ENCODE peak calls at places on chromosome 10, in nine cellular contexts. One of them, this sample, is unnamed.

GRCh38 chr10:29977161-29977560 is 82.2 kb downstream of the JCAD start:
- DNase-seq in HCT116: no peak
- DNase-seq in ovary: no peak
- DNase-seq in IMR-90: no peak
- DNase-seq in Peyer's patch: no peak
- DNase-seq in suprapubic skin: no peak
- DNase-seq in A549: no peak
- DNase-seq in NB4: no peak
- DNase-seq in tibial nerve: no peak
- DNase-seq in this sample: no peak

GRCh38 chr10:112952282-112952991 is 2.4 kb downstream of the TCF7L2 start:
- DNase-seq in suprapubic skin: peak
- DNase-seq in IMR-90: peak
- DNase-seq in tibial nerve: no peak
- DNase-seq in HCT116: no peak
- DNase-seq in NB4: no peak
- DNase-seq in A549: no peak
- DNase-seq in ovary: peak
- DNase-seq in Peyer's patch: peak
- DNase-seq in this sample: no peak

GRCh38 chr10:75021851-75022250 is 89.6 kb upstream of the SAMD8 start:
- DNase-seq in ovary: no peak
- DNase-seq in tibial nerve: no peak
- DNase-seq in HCT116: no peak
- DNase-seq in Peyer's patch: no peak
- DNase-seq in IMR-90: no peak
- DNase-seq in A549: no peak
- DNase-seq in NB4: no peak
- DNase-seq in suprapubic skin: no peak
- DNase-seq in this sample: no peak

GRCh38 chr10:66180651-66181318 is 745.1 kb upstream of the LRRTM3 start:
- DNase-seq in Peyer's patch: no peak
- DNase-seq in suprapubic skin: no peak
- DNase-seq in HCT116: peak
- DNase-seq in ovary: no peak
- DNase-seq in IMR-90: peak
- DNase-seq in tibial nerve: peak
- DNase-seq in NB4: peak
- DNase-seq in A549: peak
- DNase-seq in this sample: peak

GRCh38 chr10:132641401-132641800 is 103.8 kb downstream of the INPP5A start:
- DNase-seq in Peyer's patch: peak
- DNase-seq in ovary: no peak
- DNase-seq in HCT116: no peak
- DNase-seq in tibial nerve: no peak
- DNase-seq in IMR-90: no peak
- DNase-seq in NB4: no peak
- DNase-seq in suprapubic skin: no peak
- DNase-seq in A549: no peak
- DNase-seq in this sample: no peak

GRCh38 chr10:3784510-3785250 is at the start of gene KLF6:
- DNase-seq in A549: no peak
- DNase-seq in NB4: no peak
- DNase-seq in ovary: peak
- DNase-seq in Peyer's patch: no peak
- DNase-seq in tibial nerve: no peak
- DNase-seq in IMR-90: peak
- DNase-seq in HCT116: no peak
- DNase-seq in suprapubic skin: peak
- DNase-seq in this sample: peak

GRCh38 chr10:22805304-22805703 is 90.9 kb upstream of the PIP4K2A start:
- DNase-seq in Peyer's patch: no peak
- DNase-seq in A549: no peak
- DNase-seq in suprapubic skin: peak
- DNase-seq in tibial nerve: peak
- DNase-seq in IMR-90: peak
- DNase-seq in HCT116: no peak
- DNase-seq in ovary: no peak
- DNase-seq in NB4: no peak
- DNase-seq in this sample: peak

GRCh38 chr10:78991187-78991586 is 77.6 kb upstream of the ZMIZ1 start:
- DNase-seq in NB4: peak
- DNase-seq in HCT116: no peak
- DNase-seq in IMR-90: peak
- DNase-seq in ovary: no peak
- DNase-seq in Peyer's patch: no peak
- DNase-seq in A549: no peak
- DNase-seq in suprapubic skin: no peak
- DNase-seq in tibial nerve: no peak
- DNase-seq in this sample: no peak

GRCh38 chr10:88343761-88344484 is 239.2 kb downstream of the RNLS start:
- DNase-seq in Peyer's patch: no peak
- DNase-seq in A549: no peak
- DNase-seq in ovary: no peak
- DNase-seq in IMR-90: no peak
- DNase-seq in suprapubic skin: no peak
- DNase-seq in HCT116: no peak
- DNase-seq in NB4: no peak
- DNase-seq in tibial nerve: peak
- DNase-seq in this sample: no peak

GRCh38 chr10:58930497-58930896 is 245.9 kb upstream of the PHYHIPL start:
- DNase-seq in IMR-90: no peak
- DNase-seq in Peyer's patch: no peak
- DNase-seq in NB4: no peak
- DNase-seq in HCT116: no peak
- DNase-seq in A549: no peak
- DNase-seq in tibial nerve: no peak
- DNase-seq in ovary: no peak
- DNase-seq in suprapubic skin: no peak
- DNase-seq in this sample: no peak

GRCh38 chr10:72263613-72264241 is 10.0 kb upstream of the DDIT4 start:
- DNase-seq in Peyer's patch: peak
- DNase-seq in ovary: no peak
- DNase-seq in HCT116: no peak
- DNase-seq in tibial nerve: no peak
- DNase-seq in suprapubic skin: no peak
- DNase-seq in A549: no peak
- DNase-seq in IMR-90: no peak
- DNase-seq in NB4: no peak
- DNase-seq in this sample: peak

GRCh38 chr10:69104994-69105790 is 17.3 kb downstream of the SRGN start:
- DNase-seq in NB4: no peak
- DNase-seq in ovary: no peak
- DNase-seq in IMR-90: no peak
- DNase-seq in Peyer's patch: no peak
- DNase-seq in tibial nerve: no peak
- DNase-seq in HCT116: no peak
- DNase-seq in suprapubic skin: no peak
- DNase-seq in A549: no peak
- DNase-seq in this sample: no peak
- TF ChIP-seq POLR2A in NB4: peak
- TF ChIP-seq POLR2A in ovary: no peak
- TF ChIP-seq POLR2A in IMR-90: no peak
- TF ChIP-seq POLR2A in Peyer's patch: no peak
- TF ChIP-seq POLR2A in tibial nerve: no peak
- TF ChIP-seq POLR2A in HCT116: no peak
- TF ChIP-seq POLR2A in suprapubic skin: no peak
- TF ChIP-seq POLR2A in A549: no peak
- TF ChIP-seq POLR2A in this sample: peak

DNA sequence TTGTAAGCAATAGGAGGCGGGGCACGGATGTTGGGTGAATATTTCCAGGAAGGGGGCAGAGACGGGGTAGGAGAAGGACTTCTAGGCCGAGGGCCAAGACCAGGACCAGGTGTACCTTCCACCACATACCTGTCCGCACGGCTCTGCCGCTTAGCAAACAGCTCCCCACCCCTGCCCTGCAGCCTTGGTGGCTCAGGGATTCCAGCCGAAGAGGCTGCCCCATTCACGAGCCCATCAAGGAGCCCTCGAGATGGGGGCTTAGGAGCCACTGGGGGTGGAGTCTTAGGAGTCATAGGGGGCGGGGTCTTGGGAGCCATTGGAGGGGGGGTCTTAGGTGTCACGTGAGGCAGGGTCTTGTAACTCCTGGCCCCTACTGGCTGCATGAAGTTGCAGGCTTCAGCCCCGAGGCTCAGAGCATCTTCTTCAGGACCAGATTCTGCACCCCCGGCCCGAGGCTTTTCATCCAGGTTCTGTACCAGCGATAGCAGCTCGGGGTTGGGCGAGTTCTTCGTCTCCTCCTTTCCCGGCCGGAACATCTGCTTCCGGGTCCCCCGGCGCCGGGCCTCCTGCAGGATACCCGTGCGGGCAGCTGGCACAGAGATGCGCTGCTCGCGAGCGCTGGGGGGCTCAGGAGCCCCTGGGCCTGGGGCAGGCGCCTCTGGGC is 6.1 kb upstream of the MYOZ1 start:
- DNase-seq in NB4: no peak
- DNase-seq in tibial nerve: peak
- DNase-seq in Peyer's patch: peak
- DNase-seq in ovary: peak
- DNase-seq in suprapubic skin: peak
- DNase-seq in HCT116: no peak
- DNase-seq in IMR-90: no peak
- DNase-seq in A549: no peak
- DNase-seq in this sample: no peak
- TF ChIP-seq POLR2A in NB4: no peak
- TF ChIP-seq POLR2A in tibial nerve: no peak
- TF ChIP-seq POLR2A in Peyer's patch: no peak
- TF ChIP-seq POLR2A in ovary: no peak
- TF ChIP-seq POLR2A in suprapubic skin: no peak
- TF ChIP-seq POLR2A in HCT116: no peak
- TF ChIP-seq POLR2A in IMR-90: no peak
- TF ChIP-seq POLR2A in A549: no peak
- TF ChIP-seq POLR2A in this sample: no peak

GRCh38 chr10:114821293-114821914 is at the start of gene FHIP2A:
- DNase-seq in HCT116: peak
- DNase-seq in ovary: peak
- DNase-seq in tibial nerve: peak
- DNase-seq in IMR-90: peak
- DNase-seq in A549: peak
- DNase-seq in suprapubic skin: peak
- DNase-seq in Peyer's patch: peak
- DNase-seq in NB4: peak
- DNase-seq in this sample: peak
- TF ChIP-seq POLR2A in HCT116: peak
- TF ChIP-seq POLR2A in ovary: peak
- TF ChIP-seq POLR2A in tibial nerve: peak
- TF ChIP-seq POLR2A in IMR-90: peak
- TF ChIP-seq POLR2A in A549: peak
- TF ChIP-seq POLR2A in suprapubic skin: no peak
- TF ChIP-seq POLR2A in Peyer's patch: peak
- TF ChIP-seq POLR2A in NB4: peak
- TF ChIP-seq POLR2A in this sample: peak

DNA sequence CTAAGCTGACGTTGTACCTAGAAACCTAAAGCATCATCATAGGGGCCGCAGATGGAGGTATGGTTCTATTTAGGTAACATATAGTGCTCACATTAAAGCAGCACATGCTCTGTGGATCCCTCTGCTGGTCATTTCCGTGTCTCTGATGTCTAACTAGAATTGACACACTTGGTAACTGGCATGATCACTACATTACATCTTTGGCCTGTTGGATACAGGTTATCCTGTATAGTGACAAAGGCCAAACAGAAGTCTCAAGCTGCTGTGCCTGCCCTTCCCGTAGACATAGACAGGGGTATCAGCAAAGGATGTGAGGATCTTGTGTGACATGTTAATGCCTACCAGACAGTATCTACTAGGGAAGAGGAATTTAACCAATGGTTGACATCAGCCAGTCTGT is 51.2 kb downstream of the KIF5B start:
- DNase-seq in HCT116: peak
- DNase-seq in tibial nerve: peak
- DNase-seq in Peyer's patch: no peak
- DNase-seq in A549: peak
- DNase-seq in ovary: no peak
- DNase-seq in NB4: peak
- DNase-seq in IMR-90: peak
- DNase-seq in suprapubic skin: no peak
- DNase-seq in this sample: peak
- TF ChIP-seq POLR2A in HCT116: no peak
- TF ChIP-seq POLR2A in tibial nerve: no peak
- TF ChIP-seq POLR2A in Peyer's patch: no peak
- TF ChIP-seq POLR2A in A549: no peak
- TF ChIP-seq POLR2A in ovary: no peak
- TF ChIP-seq POLR2A in NB4: no peak
- TF ChIP-seq POLR2A in IMR-90: no peak
- TF ChIP-seq POLR2A in suprapubic skin: no peak
- TF ChIP-seq POLR2A in this sample: no peak